ENCODE peak calls at places on chromosomes 13 and 19, in ten cellular contexts. One of them, this sample, is unnamed.

GRCh38 chr19:34662919-34663318 is 14.0 kb downstream of the SCGB2B2 start:
- DNase-seq in DND-41: peak
- DNase-seq in pancreas: no peak
- DNase-seq in CD4-positive, alpha-beta memory T cell: peak
- DNase-seq in CD8-positive, alpha-beta T cell: peak
- DNase-seq in RWPE1: peak
- DNase-seq in heart right ventricle: no peak
- DNase-seq in upper lobe of left lung: no peak
- DNase-seq in GM23248: peak
- DNase-seq in GM23338: peak
- DNase-seq in this sample: peak

GRCh38 chr13:98068511-98068910 is 74.4 kb upstream of the FARP1 start:
- DNase-seq in DND-41: no peak
- DNase-seq in pancreas: no peak
- DNase-seq in CD4-positive, alpha-beta memory T cell: no peak
- DNase-seq in CD8-positive, alpha-beta T cell: no peak
- DNase-seq in RWPE1: peak
- DNase-seq in heart right ventricle: no peak
- DNase-seq in upper lobe of left lung: no peak
- DNase-seq in GM23248: no peak
- DNase-seq in GM23338: no peak
- DNase-seq in this sample: no peak

GRCh38 chr19:13016628-13017305 is 21.5 kb downstream of the NFIX start:
- DNase-seq in DND-41: no peak
- DNase-seq in pancreas: no peak
- DNase-seq in CD4-positive, alpha-beta memory T cell: no peak
- DNase-seq in CD8-positive, alpha-beta T cell: no peak
- DNase-seq in RWPE1: no peak
- DNase-seq in heart right ventricle: no peak
- DNase-seq in upper lobe of left lung: no peak
- DNase-seq in GM23248: peak
- DNase-seq in GM23338: peak
- DNase-seq in this sample: no peak

GRCh38 chr19:16355293-16356043 is 30.8 kb downstream of the KLF2 start:
- DNase-seq in DND-41: no peak
- DNase-seq in pancreas: no peak
- DNase-seq in CD4-positive, alpha-beta memory T cell: no peak
- DNase-seq in CD8-positive, alpha-beta T cell: no peak
- DNase-seq in RWPE1: no peak
- DNase-seq in heart right ventricle: peak
- DNase-seq in upper lobe of left lung: peak
- DNase-seq in GM23248: peak
- DNase-seq in GM23338: no peak
- DNase-seq in this sample: no peak

GRCh38 chr13:40440990-40441820 is 225.2 kb downstream of the FOXO1 start:
- DNase-seq in DND-41: no peak
- DNase-seq in pancreas: peak
- DNase-seq in CD4-positive, alpha-beta memory T cell: no peak
- DNase-seq in CD8-positive, alpha-beta T cell: no peak
- DNase-seq in RWPE1: peak
- DNase-seq in heart right ventricle: peak
- DNase-seq in upper lobe of left lung: no peak
- DNase-seq in GM23248: peak
- DNase-seq in GM23338: no peak
- DNase-seq in this sample: no peak

GRCh38 chr19:1644070-1644469 is 8.3 kb downstream of the TCF3 start:
- DNase-seq in DND-41: no peak
- DNase-seq in pancreas: no peak
- DNase-seq in CD4-positive, alpha-beta memory T cell: no peak
- DNase-seq in CD8-positive, alpha-beta T cell: no peak
- DNase-seq in RWPE1: no peak
- DNase-seq in heart right ventricle: no peak
- DNase-seq in upper lobe of left lung: peak
- DNase-seq in GM23248: no peak
- DNase-seq in GM23338: no peak
- DNase-seq in this sample: no peak

GRCh38 chr13:102847272-102848234 is 1.7 kb downstream of the ERCC5 start:
- DNase-seq in DND-41: peak
- DNase-seq in pancreas: no peak
- DNase-seq in CD4-positive, alpha-beta memory T cell: peak
- DNase-seq in CD8-positive, alpha-beta T cell: no peak
- DNase-seq in RWPE1: no peak
- DNase-seq in heart right ventricle: no peak
- DNase-seq in upper lobe of left lung: no peak
- DNase-seq in GM23248: peak
- DNase-seq in GM23338: peak
- DNase-seq in this sample: peak

GRCh38 chr19:3095375-3096191 is 1.4 kb downstream of the GNA11 start:
- DNase-seq in DND-41: peak
- DNase-seq in pancreas: no peak
- DNase-seq in CD4-positive, alpha-beta memory T cell: peak
- DNase-seq in CD8-positive, alpha-beta T cell: peak
- DNase-seq in RWPE1: peak
- DNase-seq in heart right ventricle: peak
- DNase-seq in upper lobe of left lung: peak
- DNase-seq in GM23248: peak
- DNase-seq in GM23338: peak
- DNase-seq in this sample: no peak

GRCh38 chr13:79108914-79109643 is 297.0 kb downstream of the RBM26 start:
- DNase-seq in DND-41: no peak
- DNase-seq in pancreas: no peak
- DNase-seq in CD4-positive, alpha-beta memory T cell: no peak
- DNase-seq in CD8-positive, alpha-beta T cell: no peak
- DNase-seq in RWPE1: no peak
- DNase-seq in heart right ventricle: no peak
- DNase-seq in upper lobe of left lung: no peak
- DNase-seq in GM23248: no peak
- DNase-seq in GM23338: no peak
- DNase-seq in this sample: no peak

GRCh38 chr19:46840157-46840942 is 10.3 kb downstream of the AP2S1 start:
- DNase-seq in DND-41: peak
- DNase-seq in pancreas: no peak
- DNase-seq in CD4-positive, alpha-beta memory T cell: peak
- DNase-seq in CD8-positive, alpha-beta T cell: no peak
- DNase-seq in RWPE1: no peak
- DNase-seq in heart right ventricle: no peak
- DNase-seq in upper lobe of left lung: no peak
- DNase-seq in GM23248: peak
- DNase-seq in GM23338: peak
- DNase-seq in this sample: peak

GRCh38 chr13:19955873-19956559 is 2.5 kb upstream of the ZMYM2 start:
- DNase-seq in DND-41: no peak
- DNase-seq in pancreas: no peak
- DNase-seq in CD4-positive, alpha-beta memory T cell: no peak
- DNase-seq in CD8-positive, alpha-beta T cell: no peak
- DNase-seq in RWPE1: no peak
- DNase-seq in heart right ventricle: no peak
- DNase-seq in upper lobe of left lung: no peak
- DNase-seq in GM23248: no peak
- DNase-seq in GM23338: no peak
- DNase-seq in this sample: no peak

GRCh38 chr19:21022996-21023395 is 2.5 kb downstream of the ZNF430 start:
- DNase-seq in DND-41: peak
- DNase-seq in pancreas: no peak
- DNase-seq in CD4-positive, alpha-beta memory T cell: no peak
- DNase-seq in CD8-positive, alpha-beta T cell: no peak
- DNase-seq in RWPE1: peak
- DNase-seq in heart right ventricle: no peak
- DNase-seq in upper lobe of left lung: no peak
- DNase-seq in GM23248: peak
- DNase-seq in GM23338: no peak
- DNase-seq in this sample: peak

GRCh38 chr19:2332341-2333026 is 4.0 kb downstream of the SPPL2B start:
- DNase-seq in DND-41: peak
- DNase-seq in pancreas: no peak
- DNase-seq in CD4-positive, alpha-beta memory T cell: peak
- DNase-seq in CD8-positive, alpha-beta T cell: peak
- DNase-seq in RWPE1: no peak
- DNase-seq in heart right ventricle: no peak
- DNase-seq in upper lobe of left lung: no peak
- DNase-seq in GM23248: no peak
- DNase-seq in GM23338: no peak
- DNase-seq in this sample: peak

GRCh38 chr13:26406791-26407190 is 150.7 kb upstream of the WASF3 start:
- DNase-seq in DND-41: no peak
- DNase-seq in pancreas: no peak
- DNase-seq in CD4-positive, alpha-beta memory T cell: no peak
- DNase-seq in CD8-positive, alpha-beta T cell: no peak
- DNase-seq in RWPE1: no peak
- DNase-seq in heart right ventricle: no peak
- DNase-seq in upper lobe of left lung: peak
- DNase-seq in GM23248: peak
- DNase-seq in GM23338: no peak
- DNase-seq in this sample: no peak

GRCh38 chr19:54158812-54159351 is 639 bp downstream of the LENG1 start:
- DNase-seq in DND-41: no peak
- DNase-seq in pancreas: no peak
- DNase-seq in CD4-positive, alpha-beta memory T cell: peak
- DNase-seq in CD8-positive, alpha-beta T cell: no peak
- DNase-seq in RWPE1: no peak
- DNase-seq in heart right ventricle: no peak
- DNase-seq in upper lobe of left lung: no peak
- DNase-seq in GM23248: peak
- DNase-seq in GM23338: no peak
- DNase-seq in this sample: peak
- H3K27ac ChIP-seq in DND-41: peak
- H3K27ac ChIP-seq in pancreas: peak
- H3K27ac ChIP-seq in CD4-positive, alpha-beta memory T cell: peak
- H3K27ac ChIP-seq in CD8-positive, alpha-beta T cell: peak
- H3K27ac ChIP-seq in RWPE1: peak
- H3K27ac ChIP-seq in heart right ventricle: peak
- H3K27ac ChIP-seq in upper lobe of left lung: peak
- H3K27ac ChIP-seq in GM23248: peak
- H3K27ac ChIP-seq in GM23338: peak
- H3K27ac ChIP-seq in this sample: peak

GRCh38 chr19:22601906-22602630 is 32.1 kb upstream of the ZNF492 start:
- DNase-seq in DND-41: no peak
- DNase-seq in pancreas: no peak
- DNase-seq in CD4-positive, alpha-beta memory T cell: no peak
- DNase-seq in CD8-positive, alpha-beta T cell: no peak
- DNase-seq in RWPE1: no peak
- DNase-seq in heart right ventricle: no peak
- DNase-seq in upper lobe of left lung: no peak
- DNase-seq in GM23248: no peak
- DNase-seq in GM23338: no peak
- DNase-seq in this sample: no peak

GRCh38 chr19:22602631-22603272 is 31.4 kb upstream of the ZNF492 start:
- DNase-seq in DND-41: no peak
- DNase-seq in pancreas: no peak
- DNase-seq in CD4-positive, alpha-beta memory T cell: no peak
- DNase-seq in CD8-positive, alpha-beta T cell: no peak
- DNase-seq in RWPE1: no peak
- DNase-seq in heart right ventricle: no peak
- DNase-seq in upper lobe of left lung: no peak
- DNase-seq in GM23248: no peak
- DNase-seq in GM23338: no peak
- DNase-seq in this sample: no peak

GRCh38 chr19:22604571-22605274 is 29.4 kb upstream of the ZNF492 start:
- DNase-seq in DND-41: no peak
- DNase-seq in pancreas: no peak
- DNase-seq in CD4-positive, alpha-beta memory T cell: no peak
- DNase-seq in CD8-positive, alpha-beta T cell: no peak
- DNase-seq in RWPE1: no peak
- DNase-seq in heart right ventricle: no peak
- DNase-seq in upper lobe of left lung: no peak
- DNase-seq in GM23248: no peak
- DNase-seq in GM23338: no peak
- DNase-seq in this sample: no peak

GRCh38 chr19:22605275-22606211 is 28.6 kb upstream of the ZNF492 start:
- DNase-seq in DND-41: no peak
- DNase-seq in pancreas: no peak
- DNase-seq in CD4-positive, alpha-beta memory T cell: no peak
- DNase-seq in CD8-positive, alpha-beta T cell: no peak
- DNase-seq in RWPE1: no peak
- DNase-seq in heart right ventricle: no peak
- DNase-seq in upper lobe of left lung: no peak
- DNase-seq in GM23248: no peak
- DNase-seq in GM23338: no peak
- DNase-seq in this sample: no peak

GRCh38 chr19:22603518-22604440 is 30.3 kb upstream of the ZNF492 start:
- DNase-seq in DND-41: no peak
- DNase-seq in pancreas: no peak
- DNase-seq in CD4-positive, alpha-beta memory T cell: no peak
- DNase-seq in CD8-positive, alpha-beta T cell: no peak
- DNase-seq in RWPE1: no peak
- DNase-seq in heart right ventricle: no peak
- DNase-seq in upper lobe of left lung: no peak
- DNase-seq in GM23248: no peak
- DNase-seq in GM23338: no peak
- DNase-seq in this sample: no peak
- H3K27ac ChIP-seq in DND-41: no peak
- H3K27ac ChIP-seq in pancreas: no peak
- H3K27ac ChIP-seq in CD4-positive, alpha-beta memory T cell: no peak
- H3K27ac ChIP-seq in CD8-positive, alpha-beta T cell: no peak
- H3K27ac ChIP-seq in RWPE1: no peak
- H3K27ac ChIP-seq in heart right ventricle: no peak
- H3K27ac ChIP-seq in upper lobe of left lung: no peak
- H3K27ac ChIP-seq in GM23248: no peak
- H3K27ac ChIP-seq in GM23338: no peak
- H3K27ac ChIP-seq in this sample: no peak

DNA sequence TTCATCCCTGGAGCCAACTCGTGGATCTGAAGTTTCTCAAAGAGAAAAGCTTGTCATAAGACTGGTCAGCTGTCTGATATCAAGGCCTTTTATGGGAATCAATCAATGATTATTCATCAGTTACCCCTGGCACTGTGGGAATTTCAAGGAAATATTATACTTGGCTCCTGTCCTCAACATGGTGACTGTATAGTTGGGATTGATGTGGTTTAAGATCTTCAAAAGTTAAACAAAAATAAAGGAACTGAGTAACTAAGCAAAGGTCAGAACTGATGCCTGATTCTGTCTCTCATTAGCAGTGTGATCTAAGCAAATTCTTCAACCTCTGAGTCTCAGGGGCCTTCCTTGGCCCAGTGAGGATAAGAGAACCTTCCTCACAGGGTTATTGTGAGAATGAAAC is 22.2 kb upstream of the SERPINE3 start:
- DNase-seq in DND-41: no peak
- DNase-seq in pancreas: no peak
- DNase-seq in CD4-positive, alpha-beta memory T cell: no peak
- DNase-seq in CD8-positive, alpha-beta T cell: no peak
- DNase-seq in RWPE1: no peak
- DNase-seq in heart right ventricle: no peak
- DNase-seq in upper lobe of left lung: no peak
- DNase-seq in GM23248: peak
- DNase-seq in GM23338: no peak
- DNase-seq in this sample: no peak
- H3K27ac ChIP-seq in DND-41: no peak
- H3K27ac ChIP-seq in pancreas: no peak
- H3K27ac ChIP-seq in CD4-positive, alpha-beta memory T cell: no peak
- H3K27ac ChIP-seq in CD8-positive, alpha-beta T cell: no peak
- H3K27ac ChIP-seq in RWPE1: no peak
- H3K27ac ChIP-seq in heart right ventricle: no peak
- H3K27ac ChIP-seq in upper lobe of left lung: no peak
- H3K27ac ChIP-seq in GM23248: no peak
- H3K27ac ChIP-seq in GM23338: no peak
- H3K27ac ChIP-seq in this sample: no peak

DNA sequence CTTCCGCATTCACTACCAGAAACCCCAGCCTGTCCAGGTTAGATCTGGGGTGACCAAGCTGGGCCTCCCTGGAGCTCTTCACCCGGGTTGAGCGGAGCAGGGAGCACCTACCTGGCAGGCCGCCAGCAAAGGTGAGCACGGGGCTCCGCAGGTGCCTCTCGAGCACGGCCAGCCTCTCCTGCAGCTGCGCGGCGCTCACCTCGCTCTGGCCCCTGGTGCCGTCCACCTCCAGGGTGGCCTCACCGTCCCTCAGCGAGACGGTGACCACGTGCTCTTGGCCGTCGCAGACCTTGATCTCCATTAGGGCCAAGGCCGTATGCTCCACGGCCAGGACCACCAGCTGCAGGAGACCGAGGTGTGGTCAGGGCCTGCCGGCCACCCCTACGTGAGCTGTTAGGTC is 42.0 kb downstream of the GAS6 start:
- DNase-seq in DND-41: no peak
- DNase-seq in pancreas: no peak
- DNase-seq in CD4-positive, alpha-beta memory T cell: no peak
- DNase-seq in CD8-positive, alpha-beta T cell: no peak
- DNase-seq in RWPE1: no peak
- DNase-seq in heart right ventricle: no peak
- DNase-seq in upper lobe of left lung: peak
- DNase-seq in GM23248: no peak
- DNase-seq in GM23338: no peak
- DNase-seq in this sample: no peak
- H3K27ac ChIP-seq in DND-41: no peak
- H3K27ac ChIP-seq in pancreas: no peak
- H3K27ac ChIP-seq in CD4-positive, alpha-beta memory T cell: no peak
- H3K27ac ChIP-seq in CD8-positive, alpha-beta T cell: no peak
- H3K27ac ChIP-seq in RWPE1: peak
- H3K27ac ChIP-seq in heart right ventricle: peak
- H3K27ac ChIP-seq in upper lobe of left lung: peak
- H3K27ac ChIP-seq in GM23248: peak
- H3K27ac ChIP-seq in GM23338: no peak
- H3K27ac ChIP-seq in this sample: no peak